ENCODE peak calls at places on chromosomes 4 and X, in nine cellular contexts. H is prostate gland; W is omental fat pad; F is posterior cingulate gyrus; S is NCI-H510A; X is Kasumi-1; U is GM10248; K is T-helper 17 cell; Z is naive thymus-derived CD4-positive, alpha-beta T cell. O is an unnamed sample.

GRCh38 chrX:39601193-39602085 is 496.3 kb downstream of the BCOR start:
- DNase-seq in Z (no peak), W (no peak), S (no peak), F (no peak), U (no peak), K (no peak), H (no peak), X (no peak), O (no peak)

GRCh38 chr4:76729991-76730390 is 168.0 kb downstream of the SOWAHB start:
- DNase-seq in K (no peak), U (no peak), F (no peak), X (no peak), Z (no peak), W (no peak), H (no peak), S (no peak), O (no peak)

GRCh38 chr4:48193921-48194320 is 59.9 kb upstream of the TXK start:
- DNase-seq in X (no peak), S (no peak), Z (no peak), U (no peak), H (no peak), K (no peak), F (no peak), W (no peak), O (no peak)

GRCh38 chr4:602559-602942 is 22.8 kb upstream of the PDE6B start:
- DNase-seq in S (no peak), F (no peak), Z (no peak), U (peak; percentile 56), W (no peak), H (no peak), K (no peak), X (no peak), O (no peak)

GRCh38 chr4:45102716-45103115 is 376.4 kb upstream of the GNPDA2 start:
- DNase-seq in S (no peak), F (no peak), U (no peak), X (no peak), Z (no peak), W (no peak), K (no peak), H (no peak), O (no peak)

GRCh38 chr4:185657191-185657590 is 121.9 kb upstream of the PDLIM3 start:
- DNase-seq in Z (no peak), S (no peak), F (no peak), K (no peak), W (no peak), U (no peak), X (no peak), H (no peak), O (no peak)

GRCh38 chr4:170272959-170273358 is 183.2 kb upstream of the AADAT start:
- DNase-seq in Z (no peak), K (no peak), F (no peak), H (no peak), U (no peak), X (no peak), S (no peak), W (no peak), O (no peak)

GRCh38 chrX:2262679-2263055 is 238.1 kb downstream of the DHRSX start:
- DNase-seq in X (no peak), W (no peak), Z (no peak), S (no peak), F (no peak), K (no peak), U (no peak), H (no peak), O (no peak)

GRCh38 chr4:123417813-123418212 is 21.2 kb downstream of the SPRY1 start:
- DNase-seq in S (no peak), H (no peak), Z (no peak), X (no peak), F (no peak), U (no peak), K (no peak), W (no peak), O (no peak)

GRCh38 chr4:5962416-5962815 is 55.8 kb downstream of the C4orf50 start:
- DNase-seq in X (no peak), H (no peak), F (no peak), Z (no peak), W (no peak), K (no peak), U (no peak), S (no peak), O (no peak)

GRCh38 chr4:5784021-5784420 is 73.0 kb downstream of the EVC start:
- DNase-seq in F (no peak), H (no peak), W (no peak), K (no peak), Z (no peak), U (no peak), X (no peak), S (no peak), O (no peak)

GRCh38 chrX:7334253-7334935 is 186.4 kb upstream of the PUDP start:
- DNase-seq in K (no peak), X (no peak), F (no peak), W (no peak), S (no peak), U (no peak), Z (no peak), H (no peak), O (no peak)

GRCh38 chr4:119197772-119198212 is 14.7 kb upstream of the USP53 start:
- DNase-seq in H (no peak), W (no peak), K (no peak), X (no peak), U (no peak), F (no peak), Z (no peak), S (no peak), O (no peak)

GRCh38 chrX:134566506-134566905 is 91.8 kb downstream of the PLAC1 start:
- DNase-seq in H (no peak), Z (no peak), F (no peak), K (no peak), S (no peak), W (no peak), U (no peak), X (no peak), O (no peak)

GRCh38 chr4:181007751-181008150 is 1235.5 kb upstream of the TENM3 start:
- DNase-seq in S (no peak), U (no peak), X (no peak), H (no peak), F (no peak), W (no peak), Z (no peak), K (no peak), O (no peak)

GRCh38 chrX:4091046-4091760 is 377.8 kb upstream of the PRKX start:
- DNase-seq in W (no peak), S (no peak), K (no peak), X (no peak), U (no peak), Z (no peak), F (no peak), H (no peak), O (no peak)

GRCh38 chr4:128384091-128384520 is 96.5 kb upstream of the PGRMC2 start:
- DNase-seq in U (no peak), S (no peak), K (no peak), W (no peak), H (no peak), F (no peak), X (no peak), Z (no peak), O (no peak)

GRCh38 chrX:115582871-115583729 is 22.1 kb downstream of the PLS3 start:
- DNase-seq in W (no peak), S (no peak), F (no peak), H (no peak), U (no peak), Z (no peak), X (no peak), K (no peak), O (no peak)

GRCh38 chr4:41611881-41612871 is 74.2 kb downstream of the LIMCH1 start:
- DNase-seq in F (peak; percentile 76), K (no peak), X (no peak), Z (no peak), U (no peak), H (peak; percentile 47), S (peak; percentile 28), W (no peak), O (no peak)

GRCh38 chr4:1890979-1891378 is 19.8 kb downstream of the NSD2 start:
- DNase-seq in U (no peak), F (no peak), K (no peak), Z (no peak), X (no peak), S (no peak), W (no peak), H (no peak), O (no peak)

GRCh38 chrX:78476701-78477100 is 149.3 kb upstream of the CYSLTR1 start:
- DNase-seq in S (no peak), U (no peak), H (no peak), K (no peak), X (no peak), F (no peak), W (no peak), Z (no peak), O (no peak)

GRCh38 chr4:152408514-152409327 is 127.2 kb downstream of the FBXW7 start:
- DNase-seq in S (no peak), K (no peak), H (no peak), F (no peak), X (peak; percentile 76), U (peak; percentile 23), W (no peak), Z (peak; percentile 14), O (no peak)

GRCh38 chr4:41257901-41258300 is 1.2 kb downstream of the UCHL1 start:
- DNase-seq in X (no peak), H (no peak), W (no peak), Z (no peak), K (no peak), U (no peak), F (no peak), S (no peak), O (no peak)

GRCh38 chrX:110992611-110993010 is 103.4 kb upstream of the PAK3 start:
- DNase-seq in K (peak; percentile 11), S (peak; percentile 1), Z (no peak), F (no peak), H (no peak), X (peak; percentile 10), U (peak; percentile 13), W (no peak), O (no peak)